ENCODE peak calls at places on chromosome 7, in four cellular contexts. One of them, this sample, is unnamed.

GRCh38 chr7:23467731-23468720 is 2.3 kb downstream of the IGF2BP3 start:
- DNase-seq in fibroblast of lung: peak; percentile 77
- DNase-seq in tibial nerve: no peak
- DNase-seq in HL-60: no peak
- DNase-seq in this sample: no peak

GRCh38 chr7:77519672-77520071 is 17.4 kb upstream of the PTPN12 start:
- DNase-seq in fibroblast of lung: no peak
- DNase-seq in tibial nerve: no peak
- DNase-seq in HL-60: no peak
- DNase-seq in this sample: no peak

GRCh38 chr7:2633538-2634264 is 1.9 kb downstream of the TTYH3 start:
- DNase-seq in fibroblast of lung: peak; percentile 87
- DNase-seq in tibial nerve: no peak
- DNase-seq in HL-60: no peak
- DNase-seq in this sample: no peak

GRCh38 chr7:29457565-29457971 is 106.1 kb upstream of the PRR15 start:
- DNase-seq in fibroblast of lung: peak; percentile 45
- DNase-seq in tibial nerve: no peak
- DNase-seq in HL-60: no peak
- DNase-seq in this sample: no peak

GRCh38 chr7:38905026-38905759 is 3.8 kb downstream of the VPS41 start:
- DNase-seq in fibroblast of lung: no peak
- DNase-seq in tibial nerve: no peak
- DNase-seq in HL-60: no peak
- DNase-seq in this sample: no peak

GRCh38 chr7:107312418-107312817 is 143.6 kb downstream of the HBP1 start:
- DNase-seq in fibroblast of lung: no peak
- DNase-seq in tibial nerve: no peak
- DNase-seq in HL-60: no peak
- DNase-seq in this sample: no peak

GRCh38 chr7:1758859-1759521 is 88.9 kb downstream of the ELFN1 start:
- DNase-seq in fibroblast of lung: no peak
- DNase-seq in tibial nerve: no peak
- DNase-seq in HL-60: no peak
- DNase-seq in this sample: no peak

GRCh38 chr7:25171071-25171470 is 46.0 kb upstream of the CYCS start:
- DNase-seq in fibroblast of lung: no peak
- DNase-seq in tibial nerve: no peak
- DNase-seq in HL-60: no peak
- DNase-seq in this sample: no peak

GRCh38 chr7:90244909-90245841 is at the start of gene CFAP69:
- DNase-seq in fibroblast of lung: peak; percentile 88
- DNase-seq in tibial nerve: peak; percentile 86
- DNase-seq in HL-60: peak; percentile 50
- DNase-seq in this sample: peak; percentile 80

GRCh38 chr7:27113991-27114866 is 11.7 kb upstream of the HOXA2 start:
- DNase-seq in fibroblast of lung: peak; percentile 64
- DNase-seq in tibial nerve: no peak
- DNase-seq in HL-60: no peak
- DNase-seq in this sample: no peak

GRCh38 chr7:100397336-100398081 is 24.2 kb downstream of the PILRA start:
- DNase-seq in fibroblast of lung: no peak
- DNase-seq in tibial nerve: no peak
- DNase-seq in HL-60: no peak
- DNase-seq in this sample: no peak

GRCh38 chr7:15853832-15854470 is 167.5 kb upstream of the MEOX2 start:
- DNase-seq in fibroblast of lung: peak; percentile 28
- DNase-seq in tibial nerve: no peak
- DNase-seq in HL-60: no peak
- DNase-seq in this sample: no peak

GRCh38 chr7:153524070-153524601 is 528.1 kb upstream of the DPP6 start:
- DNase-seq in fibroblast of lung: no peak
- DNase-seq in tibial nerve: no peak
- DNase-seq in HL-60: no peak
- DNase-seq in this sample: no peak

GRCh38 chr7:95264225-95264927 is 60.0 kb downstream of the PON1 start:
- DNase-seq in fibroblast of lung: peak; percentile 80
- DNase-seq in tibial nerve: no peak
- DNase-seq in HL-60: no peak
- DNase-seq in this sample: no peak

GRCh38 chr7:29370531-29371314 is 176.1 kb downstream of the CHN2 start:
- DNase-seq in fibroblast of lung: peak; percentile 7
- DNase-seq in tibial nerve: no peak
- DNase-seq in HL-60: no peak
- DNase-seq in this sample: no peak

GRCh38 chr7:70426249-70426880 is 705.6 kb upstream of the GALNT17 start:
- DNase-seq in fibroblast of lung: no peak
- DNase-seq in tibial nerve: no peak
- DNase-seq in HL-60: no peak
- DNase-seq in this sample: no peak

GRCh38 chr7:134996097-134996550 is 9.8 kb downstream of the AGBL3 start:
- DNase-seq in fibroblast of lung: peak; percentile 16
- DNase-seq in tibial nerve: no peak
- DNase-seq in HL-60: no peak
- DNase-seq in this sample: no peak

GRCh38 chr7:13291010-13291409 is 603.6 kb downstream of the ARL4A start:
- DNase-seq in fibroblast of lung: no peak
- DNase-seq in tibial nerve: no peak
- DNase-seq in HL-60: no peak
- DNase-seq in this sample: no peak

GRCh38 chr7:359776-360361 is 69.9 kb downstream of the FOXL3 start:
- DNase-seq in fibroblast of lung: no peak
- DNase-seq in tibial nerve: no peak
- DNase-seq in HL-60: no peak
- DNase-seq in this sample: no peak

GRCh38 chr7:135601182-135601581 is 43.5 kb downstream of the NUP205 start:
- DNase-seq in fibroblast of lung: peak; percentile 20
- DNase-seq in tibial nerve: no peak
- DNase-seq in HL-60: no peak
- DNase-seq in this sample: no peak

GRCh38 chr7:7921830-7922229 is 46.8 kb upstream of the GLCCI1 start:
- DNase-seq in fibroblast of lung: no peak
- DNase-seq in tibial nerve: no peak
- DNase-seq in HL-60: no peak
- DNase-seq in this sample: no peak

GRCh38 chr7:96320437-96320836 is 1.5 kb downstream of the SLC25A13 start:
- DNase-seq in fibroblast of lung: no peak
- DNase-seq in tibial nerve: no peak
- DNase-seq in HL-60: no peak
- DNase-seq in this sample: no peak

GRCh38 chr7:112422842-112423496 is 27.3 kb upstream of the IFRD1 start:
- DNase-seq in fibroblast of lung: peak; percentile 81
- DNase-seq in tibial nerve: peak; percentile 56
- DNase-seq in HL-60: peak; percentile 84
- DNase-seq in this sample: no peak

GRCh38 chr7:153408360-153409335 is 643.5 kb upstream of the DPP6 start:
- DNase-seq in fibroblast of lung: no peak
- DNase-seq in tibial nerve: no peak
- DNase-seq in HL-60: no peak
- DNase-seq in this sample: no peak

GRCh38 chr7:157692156-157693011 is 355.6 kb downstream of the DNAJB6 start:
- DNase-seq in fibroblast of lung: no peak
- DNase-seq in tibial nerve: peak; percentile 6
- DNase-seq in HL-60: no peak
- DNase-seq in this sample: no peak

GRCh38 chr7:157497744-157498541 is 161.1 kb downstream of the DNAJB6 start:
- DNase-seq in fibroblast of lung: no peak
- DNase-seq in tibial nerve: no peak
- DNase-seq in HL-60: no peak
- DNase-seq in this sample: no peak

GRCh38 chr7:2403718-2404648 is 572 bp downstream of the CHST12 start:
- DNase-seq in fibroblast of lung: peak; percentile 22
- DNase-seq in tibial nerve: no peak
- DNase-seq in HL-60: no peak
- DNase-seq in this sample: no peak

GRCh38 chr7:55018361-55019328 is at the start of gene EGFR:
- DNase-seq in fibroblast of lung: peak; percentile 81
- DNase-seq in tibial nerve: peak; percentile 66
- DNase-seq in HL-60: no peak
- DNase-seq in this sample: no peak

GRCh38 chr7:5610500-5611186 is 170.8 kb downstream of the RNF216 start:
- DNase-seq in fibroblast of lung: no peak
- DNase-seq in tibial nerve: no peak
- DNase-seq in HL-60: no peak
- DNase-seq in this sample: no peak

GRCh38 chr7:87354749-87355148 is 9.3 kb downstream of the CROT start:
- DNase-seq in fibroblast of lung: no peak
- DNase-seq in tibial nerve: no peak
- DNase-seq in HL-60: no peak
- DNase-seq in this sample: no peak

GRCh38 chr7:70355591-70356323 is 757.5 kb downstream of the AUTS2 start:
- DNase-seq in fibroblast of lung: no peak
- DNase-seq in tibial nerve: no peak
- DNase-seq in HL-60: no peak
- DNase-seq in this sample: no peak

GRCh38 chr7:131893627-131894345 is 337.4 kb upstream of the PODXL start:
- DNase-seq in fibroblast of lung: no peak
- DNase-seq in tibial nerve: no peak
- DNase-seq in HL-60: no peak
- DNase-seq in this sample: no peak

GRCh38 chr7:148883233-148884048 is 650 bp downstream of the EZH2 start:
- DNase-seq in fibroblast of lung: no peak
- DNase-seq in tibial nerve: no peak
- DNase-seq in HL-60: no peak
- DNase-seq in this sample: peak; percentile 53

GRCh38 chr7:107230334-107230733 is 61.5 kb downstream of the HBP1 start:
- DNase-seq in fibroblast of lung: peak; percentile 20
- DNase-seq in tibial nerve: no peak
- DNase-seq in HL-60: no peak
- DNase-seq in this sample: no peak

GRCh38 chr7:27032843-27033242 is 63.0 kb downstream of the HOXA1 start:
- DNase-seq in fibroblast of lung: peak; percentile 29
- DNase-seq in tibial nerve: no peak
- DNase-seq in HL-60: no peak
- DNase-seq in this sample: no peak

GRCh38 chr7:90163534-90163933 is 9.3 kb downstream of the STEAP1 start:
- DNase-seq in fibroblast of lung: no peak
- DNase-seq in tibial nerve: no peak
- DNase-seq in HL-60: no peak
- DNase-seq in this sample: no peak

GRCh38 chr7:109638321-109638720 is 1068.6 kb downstream of the DNAJB9 start:
- DNase-seq in fibroblast of lung: no peak
- DNase-seq in tibial nerve: no peak
- DNase-seq in HL-60: no peak
- DNase-seq in this sample: no peak

GRCh38 chr7:70177166-70177565 is 578.9 kb downstream of the AUTS2 start:
- DNase-seq in fibroblast of lung: no peak
- DNase-seq in tibial nerve: no peak
- DNase-seq in HL-60: no peak
- DNase-seq in this sample: no peak

DNA sequence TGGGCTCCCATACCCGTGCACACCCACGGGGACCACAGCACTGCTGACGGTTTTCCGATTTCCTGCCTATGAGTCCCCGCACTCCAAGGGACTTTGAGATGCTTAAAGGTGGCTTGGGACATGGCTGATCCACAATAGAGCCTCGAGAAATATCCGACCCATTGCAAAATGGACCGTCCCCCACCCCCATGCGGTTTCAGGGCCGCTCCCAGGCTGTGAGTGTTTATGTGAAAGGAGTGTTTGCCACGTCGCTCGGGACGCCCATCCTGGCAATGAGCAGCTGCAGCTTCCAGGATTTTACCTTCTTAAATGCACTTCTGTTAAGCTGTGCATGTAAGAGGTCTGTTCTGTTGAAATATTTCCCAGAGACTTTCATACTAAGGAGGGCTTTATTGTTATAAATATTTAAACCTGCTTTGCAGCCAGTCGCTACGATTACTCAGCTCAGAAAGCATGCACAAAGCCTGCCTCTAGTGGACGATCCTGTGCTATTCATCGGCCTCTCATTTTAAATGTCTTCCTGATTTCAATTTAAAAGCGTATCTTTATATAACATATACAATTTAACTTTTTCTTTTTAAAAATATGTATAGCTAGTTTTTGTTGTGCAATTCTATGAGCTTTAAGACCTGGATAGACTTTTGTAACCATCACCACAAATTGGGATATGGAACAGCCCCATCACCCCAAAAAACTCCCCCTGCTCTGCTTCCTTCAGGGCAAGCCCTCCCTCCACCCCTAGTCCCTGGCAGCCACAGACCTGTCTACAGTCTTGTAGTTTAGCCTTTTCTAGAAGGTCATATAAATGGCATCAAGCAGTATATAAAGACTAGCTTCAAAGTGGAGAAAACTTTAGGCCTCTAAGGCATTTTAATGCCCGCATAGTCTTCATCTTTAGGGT is 418.3 kb downstream of the PAXIP1 start:
- DNase-seq in fibroblast of lung: no peak
- DNase-seq in tibial nerve: no peak
- DNase-seq in HL-60: no peak
- DNase-seq in this sample: no peak
- TF ChIP-seq CTCF in fibroblast of lung: no peak
- TF ChIP-seq CTCF in tibial nerve: no peak
- TF ChIP-seq CTCF in HL-60: no peak
- TF ChIP-seq CTCF in this sample: no peak

GRCh38 chr7:81244213-81244612 is 325.4 kb upstream of the SEMA3C start:
- DNase-seq in fibroblast of lung: peak; percentile 80
- DNase-seq in tibial nerve: no peak
- DNase-seq in HL-60: peak; percentile 14
- DNase-seq in this sample: no peak
- H3K27ac ChIP-seq in fibroblast of lung: no peak overlapping the region
- H3K27ac ChIP-seq in tibial nerve: no peak overlapping the region
- H3K27ac ChIP-seq in HL-60: no peak overlapping the region
- H3K27ac ChIP-seq in this sample: no peak overlapping the region

GRCh38 chr7:139720705-139721231 is 57.0 kb downstream of the HIPK2 start:
- DNase-seq in fibroblast of lung: peak; percentile 77
- DNase-seq in tibial nerve: no peak
- DNase-seq in HL-60: no peak
- DNase-seq in this sample: no peak
- TF ChIP-seq CTCF in fibroblast of lung: peak; percentile 11
- TF ChIP-seq CTCF in tibial nerve: no peak
- TF ChIP-seq CTCF in HL-60: no peak
- TF ChIP-seq CTCF in this sample: no peak

GRCh38 chr7:130273863-130274262 is 7.2 kb downstream of the CPA2 start:
- DNase-seq in fibroblast of lung: peak; percentile 94
- DNase-seq in tibial nerve: no peak
- DNase-seq in HL-60: no peak
- DNase-seq in this sample: no peak
- H3K27ac ChIP-seq in fibroblast of lung: no peak overlapping the region
- H3K27ac ChIP-seq in tibial nerve: no peak overlapping the region
- H3K27ac ChIP-seq in HL-60: no peak overlapping the region
- H3K27ac ChIP-seq in this sample: no peak overlapping the region

DNA sequence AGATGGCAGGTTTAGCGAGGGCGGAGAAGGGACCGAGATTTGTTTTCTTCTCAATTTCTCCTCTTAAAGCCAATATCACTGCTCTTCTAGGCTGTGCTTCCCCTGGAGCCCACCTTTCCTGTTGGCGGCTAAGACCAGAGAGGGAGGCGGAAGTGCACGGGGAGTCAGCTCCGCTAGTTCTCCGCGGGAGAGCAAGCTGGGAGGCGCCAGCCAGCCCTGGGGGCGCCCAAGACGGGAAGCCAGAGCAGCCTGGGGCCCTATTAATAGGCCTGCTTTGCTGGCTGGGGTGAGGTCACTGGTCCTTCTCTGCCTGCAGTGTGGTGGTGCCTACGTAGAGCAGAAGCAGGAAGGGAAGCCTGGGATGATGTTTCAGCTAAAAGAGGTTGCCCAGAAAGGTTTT is 61.6 kb downstream of the LSM5 start:
- DNase-seq in fibroblast of lung: no peak
- DNase-seq in tibial nerve: no peak
- DNase-seq in HL-60: no peak
- DNase-seq in this sample: no peak
- TF ChIP-seq CTCF in fibroblast of lung: no peak
- TF ChIP-seq CTCF in tibial nerve: no peak
- TF ChIP-seq CTCF in HL-60: no peak
- TF ChIP-seq CTCF in this sample: no peak

GRCh38 chr7:102030696-102031095 is 213.3 kb downstream of the CUX1 start:
- DNase-seq in fibroblast of lung: no peak
- DNase-seq in tibial nerve: no peak
- DNase-seq in HL-60: no peak
- DNase-seq in this sample: no peak
- H3K27ac ChIP-seq in fibroblast of lung: no peak overlapping the region
- H3K27ac ChIP-seq in tibial nerve: no peak overlapping the region
- H3K27ac ChIP-seq in HL-60: no peak overlapping the region
- H3K27ac ChIP-seq in this sample: no peak overlapping the region

This sample was measured in CD4-positive, alpha-beta T cell.